ENCODE peak calls at places on chromosome 5, in eight cellular contexts. L is lower lobe of right lung, F is WTC11, O is upper lobe of right lung, P is glutamatergic neuron, D is astrocyte of the cerebellum, M is psoas muscle, R is left ventricle myocardium inferior. N is an unnamed sample.

GRCh38 chr5:132495063-132495671 is 4.6 kb upstream of the IRF1 start:
- DNase-seq in L (no peak), O (no peak), R (no peak), D (peak; percentile 68), P (no peak), M (no peak), F (no peak), N (no peak)

GRCh38 chr5:156178117-156178516 is 148.8 kb upstream of the SGCD start:
- DNase-seq in M (no peak), P (no peak), R (no peak), F (no peak), O (no peak), L (no peak), D (peak; percentile 9), N (no peak)

GRCh38 chr5:37495210-37495609 is 116.1 kb downstream of the WDR70 start:
- DNase-seq in R (no peak), P (no peak), D (no peak), F (no peak), M (no peak), O (no peak), L (no peak), N (no peak)

GRCh38 chr5:80957031-80957761 is 3.0 kb upstream of the RASGRF2 start:
- DNase-seq in P (no peak), M (no peak), O (no peak), D (peak; percentile 41), F (no peak), L (no peak), R (no peak), N (no peak)

GRCh38 chr5:159156839-159157238 is 52.5 kb downstream of the RNF145 start:
- DNase-seq in P (no peak), F (no peak), L (no peak), O (no peak), D (peak; percentile 75), M (no peak), R (no peak), N (no peak)

GRCh38 chr5:31135542-31135941 is 57.9 kb upstream of the CDH6 start:
- DNase-seq in D (no peak), R (no peak), O (no peak), M (no peak), F (no peak), P (no peak), L (no peak), N (no peak)

GRCh38 chr5:66324357-66324756 is 180.3 kb downstream of the SREK1 start:
- DNase-seq in P (no peak), D (no peak), F (no peak), M (no peak), L (no peak), R (peak; percentile 67), O (no peak), N (no peak)

GRCh38 chr5:100902406-100903035 is 561 bp downstream of the ST8SIA4 start:
- DNase-seq in P (no peak), M (no peak), D (no peak), F (no peak), R (no peak), L (no peak), O (no peak), N (no peak)

GRCh38 chr5:164336906-164337305 is 831.5 kb downstream of the MAT2B start:
- DNase-seq in F (no peak), R (no peak), L (no peak), D (peak; percentile 43), O (no peak), M (no peak), P (no peak), N (no peak)

GRCh38 chr5:150672237-150672883 is 11.3 kb downstream of the MYOZ3 start:
- DNase-seq in M (peak; percentile 59), R (peak; percentile 44), F (peak; percentile 85), L (no peak), P (no peak), D (no peak), O (peak; percentile 75), N (no peak)

GRCh38 chr5:1008451-1009358 is at the start of gene NKD2:
- DNase-seq in L (peak; percentile 51), M (peak; percentile 37), O (peak; percentile 70), D (no peak), P (peak; percentile 79), R (peak; percentile 25), F (peak; percentile 66), N (peak; percentile 60)

GRCh38 chr5:126497506-126497905 is 74.3 kb downstream of the GRAMD2B start:
- DNase-seq in M (no peak), P (no peak), R (no peak), O (no peak), F (no peak), D (no peak), L (no peak), N (no peak)

GRCh38 chr5:133910596-133910995 is 57.8 kb downstream of the C5orf15 start:
- DNase-seq in P (no peak), R (peak; percentile 27), L (no peak), F (peak; percentile 23), D (no peak), M (no peak), O (no peak), N (no peak)

GRCh38 chr5:133909584-133909983 is 58.8 kb downstream of the C5orf15 start:
- DNase-seq in L (no peak), O (no peak), D (no peak), P (no peak), R (no peak), F (no peak), M (no peak), N (peak; percentile 41)

GRCh38 chr5:133916479-133916878 is 51.9 kb downstream of the C5orf15 start:
- DNase-seq in P (no peak), D (no peak), O (no peak), M (no peak), R (no peak), L (no peak), F (no peak), N (no peak)

GRCh38 chr5:133913413-133914155 is 54.8 kb downstream of the C5orf15 start:
- DNase-seq in R (no peak), F (no peak), L (no peak), M (no peak), D (no peak), O (no peak), P (no peak), N (no peak)

DNA sequence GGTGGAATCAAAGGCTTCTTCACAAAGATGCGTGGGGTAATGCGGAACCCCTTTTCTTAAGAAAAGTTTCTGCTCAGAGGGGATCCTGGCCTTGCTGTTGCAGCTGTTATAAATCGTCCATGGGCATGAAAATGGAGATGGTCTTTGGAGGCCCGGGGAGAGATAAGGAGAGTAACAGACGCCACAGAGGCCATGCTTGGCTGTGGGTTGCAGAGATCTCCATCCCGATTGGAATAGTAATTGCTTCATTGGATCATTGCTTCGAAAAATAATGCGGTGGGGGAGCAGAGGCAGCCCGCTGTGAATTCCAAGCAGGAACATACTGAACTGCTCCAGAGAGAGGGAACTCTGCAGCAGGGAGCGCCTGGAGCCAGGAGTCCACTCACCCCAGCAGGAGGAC is 55.5 kb downstream of the C5orf15 start:
- DNase-seq in O (no peak), P (no peak), F (no peak), M (no peak), D (no peak), R (no peak), L (no peak), N (no peak)
- TF ChIP-seq CTCF in O (no peak), P (no peak), F (no peak), M (no peak), D (no peak), R (no peak), L (no peak), N (no peak)

DNA sequence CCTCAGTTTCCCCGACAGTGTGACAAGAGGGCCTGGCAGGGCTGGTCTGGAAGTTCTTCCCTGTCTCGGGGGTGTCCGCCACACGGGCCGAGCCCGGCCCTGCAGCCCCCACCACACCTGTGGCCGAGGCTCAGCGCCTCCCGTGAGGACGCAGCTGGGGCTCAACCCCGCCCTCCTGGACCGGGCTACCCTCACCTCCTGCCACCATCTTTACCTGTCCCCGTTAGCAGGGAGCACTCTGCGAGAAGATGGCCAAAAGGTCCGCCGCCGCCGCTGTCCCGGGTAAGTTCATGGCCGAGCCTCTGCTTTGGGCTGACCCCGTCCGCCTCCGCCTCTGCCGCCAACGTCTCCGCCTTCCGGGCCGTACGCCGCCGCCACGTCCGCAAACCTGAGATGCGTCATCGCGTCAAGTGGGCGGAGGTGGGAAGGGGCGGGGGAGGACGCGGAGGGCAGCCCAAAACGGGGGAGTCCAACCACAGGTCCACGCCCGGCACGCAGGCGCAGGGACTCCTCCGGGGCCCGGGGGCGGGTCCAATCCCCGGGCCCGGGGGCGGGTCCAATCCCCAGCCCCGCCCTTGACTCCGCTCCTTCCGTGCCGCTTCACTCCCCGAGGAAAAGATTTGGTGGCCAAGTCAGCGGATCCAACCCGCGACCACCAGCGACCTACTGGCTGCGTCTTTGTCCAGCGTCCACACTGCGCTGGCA is at the start of gene LYSMD3:
- DNase-seq in L (peak; percentile 99), O (peak; percentile 99), F (peak; percentile 97), R (peak; percentile 99), D (peak; percentile 94), M (peak; percentile 98), P (peak; percentile 97), N (peak; percentile 97)
- TF ChIP-seq CTCF in L (no peak), O (no peak), F (no peak), R (no peak), D (no peak), M (no peak), P (no peak), N (no peak)

DNA sequence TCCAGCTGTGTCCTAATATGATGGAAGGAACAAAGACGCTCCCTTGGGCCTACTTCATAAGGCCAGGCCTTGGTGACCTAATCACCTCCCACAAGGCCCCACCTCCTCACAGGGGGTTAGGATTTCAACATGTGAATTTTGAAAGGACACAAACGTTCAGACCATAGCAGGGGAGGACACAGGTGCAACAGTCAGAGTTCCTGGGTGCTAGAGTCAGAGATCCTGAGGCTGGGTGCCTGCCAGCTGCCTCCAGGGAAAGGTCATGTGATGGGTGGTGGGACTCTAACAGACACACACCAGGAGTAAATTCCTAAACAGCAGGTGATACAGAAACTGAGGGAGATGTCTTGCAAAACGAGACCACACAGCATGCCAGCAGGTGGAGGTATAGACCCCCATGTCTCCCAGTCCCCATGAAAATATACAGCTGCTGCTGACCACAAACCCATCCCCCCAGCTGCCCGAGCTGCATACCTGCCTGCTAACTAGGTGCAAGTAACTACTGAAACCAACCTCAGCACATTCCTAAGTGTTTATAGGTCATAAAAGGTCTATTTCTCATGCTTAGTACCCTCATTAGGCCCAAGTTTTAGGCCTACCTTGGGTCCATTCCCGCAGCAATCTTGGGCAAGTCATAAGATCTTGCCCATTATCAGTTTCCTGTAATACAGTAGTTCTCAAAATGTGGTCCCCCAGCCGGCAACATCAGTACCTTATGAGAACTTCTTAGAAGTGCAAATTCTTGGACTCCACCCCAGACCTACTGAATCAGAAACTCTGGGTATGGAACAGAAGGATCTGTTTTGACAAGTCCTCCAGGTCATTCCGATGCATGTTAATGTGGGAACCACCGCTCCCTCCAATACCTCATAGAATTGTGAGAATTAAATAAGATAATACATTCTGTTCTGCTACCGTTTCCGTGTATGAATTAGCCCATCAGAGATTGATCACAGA is 245.3 kb downstream of the ENC1 start:
- DNase-seq in R (no peak), M (no peak), D (no peak), L (no peak), F (peak; percentile 83), O (no peak), P (no peak), N (no peak)
- TF ChIP-seq CTCF in R (peak; percentile 12), M (no peak), D (no peak), L (no peak), F (no peak), O (no peak), P (no peak), N (no peak)

GRCh38 chr5:102554728-102555127 is 55.9 kb upstream of the SLCO6A1 start:
- DNase-seq in L (no peak), M (no peak), R (no peak), O (no peak), P (no peak), F (no peak), D (peak; percentile 38), N (no peak)
- TF ChIP-seq CTCF in L (peak; percentile 15), M (no peak), R (peak; percentile 46), O (peak; percentile 18), P (no peak), F (no peak), D (peak; percentile 44), N (peak; percentile 68)

N was measured in chondrocyte.